ENCODE peak calls at places on chromosomes 12 and 14, in six cellular contexts. M is gastrocnemius medialis, V is cardiac fibroblast, N is tibial artery, B is pancreas, E is uterus. T is an unnamed sample.

GRCh38 chr12:31491819-31492598 is 98.9 kb downstream of the DENND5B start:
- DNase-seq in B (no peak), V (peak), N (no peak), E (peak), M (no peak), T (peak)

GRCh38 chr12:27013606-27014084 is 539 bp downstream of the TM7SF3 start:
- DNase-seq in B (no peak), E (no peak), N (no peak), M (no peak), V (peak), T (no peak)

GRCh38 chr12:131091976-131092691 is 138.4 kb downstream of the ADGRD1 start:
- DNase-seq in E (peak), M (no peak), V (no peak), B (no peak), N (peak), T (no peak)

GRCh38 chr14:92473261-92473946 is 40.2 kb upstream of the RIN3 start:
- DNase-seq in M (peak), V (peak), N (no peak), E (peak), B (no peak), T (no peak)

GRCh38 chr14:56351861-56352260 is 227.7 kb upstream of the TMEM260 start:
- DNase-seq in N (no peak), M (no peak), B (no peak), V (peak), E (no peak), T (no peak)

GRCh38 chr14:56150645-56151345 is 32.6 kb downstream of the PELI2 start:
- DNase-seq in V (no peak), E (no peak), B (no peak), N (no peak), M (no peak), T (no peak)

GRCh38 chr12:92574046-92574783 is 128.6 kb upstream of the PLEKHG7 start:
- DNase-seq in N (no peak), M (no peak), V (peak), E (no peak), B (no peak), T (peak)

GRCh38 chr14:59419383-59419782 is 45.8 kb downstream of the GPR135 start:
- DNase-seq in V (no peak), M (no peak), N (no peak), B (no peak), E (no peak), T (no peak)

GRCh38 chr12:6097384-6097783 is 27.1 kb downstream of the VWF start:
- DNase-seq in M (no peak), E (no peak), N (no peak), V (peak), B (no peak), T (no peak)

GRCh38 chr12:81598205-81598604 is 160.9 kb downstream of the PPFIA2 start:
- DNase-seq in V (no peak), N (no peak), E (no peak), M (no peak), B (no peak), T (peak)

GRCh38 chr14:77859934-77860570 is 60.1 kb downstream of the ADCK1 start:
- DNase-seq in M (no peak), E (no peak), N (no peak), V (no peak), B (no peak), T (no peak)

GRCh38 chr14:56235388-56235787 is 117.2 kb downstream of the PELI2 start:
- DNase-seq in M (no peak), N (no peak), B (no peak), V (no peak), E (no peak), T (no peak)

GRCh38 chr12:29591140-29592020 is 93.9 kb upstream of the OVCH1 start:
- DNase-seq in E (no peak), B (no peak), V (peak), N (no peak), M (peak), T (no peak)

GRCh38 chr12:98440165-98440581 is 75.2 kb upstream of the TMPO start:
- DNase-seq in B (no peak), M (peak), E (peak), N (peak), V (peak), T (no peak)

GRCh38 chr12:124558298-124558697 is 9.1 kb downstream of the NCOR2 start:
- DNase-seq in V (no peak), B (peak), E (no peak), M (no peak), N (no peak), T (no peak)

GRCh38 chr12:32201996-32202395 is 95.3 kb downstream of the BICD1 start:
- DNase-seq in M (no peak), N (no peak), V (no peak), E (no peak), B (no peak), T (peak)

GRCh38 chr14:55832122-55832911 is 252.3 kb downstream of the KTN1 start:
- DNase-seq in N (no peak), V (peak), E (no peak), M (no peak), B (no peak), T (peak)

GRCh38 chr12:74491374-74491773 is 46.3 kb upstream of the ATXN7L3B start:
- DNase-seq in N (no peak), V (no peak), M (no peak), B (no peak), E (no peak), T (no peak)

GRCh38 chr12:18794000-18794399 is 56.1 kb downstream of the CAPZA3 start:
- DNase-seq in N (no peak), M (no peak), V (no peak), E (no peak), B (no peak), T (no peak)

GRCh38 chr14:44507183-44507582 is at the start of gene FSCB:
- DNase-seq in M (no peak), B (no peak), E (no peak), N (no peak), V (no peak), T (no peak)

GRCh38 chr12:81206425-81206824 is 128.5 kb downstream of the ACSS3 start:
- DNase-seq in V (no peak), M (no peak), N (no peak), E (no peak), B (no peak), T (no peak)

GRCh38 chr12:124513297-124513867 is 54.0 kb downstream of the NCOR2 start:
- DNase-seq in M (no peak), V (peak), E (no peak), N (no peak), B (no peak), T (no peak)

GRCh38 chr14:103057372-103058208 is at the start of gene CDC42BPB:
- DNase-seq in B (peak), E (peak), V (peak), M (peak), N (peak), T (peak)

GRCh38 chr14:51527073-51527472 is 124.6 kb upstream of the FRMD6 start:
- DNase-seq in V (peak), M (no peak), B (no peak), E (no peak), N (no peak), T (no peak)

GRCh38 chr14:77123381-77124344 is 17.9 kb downstream of the ZDHHC22 start:
- DNase-seq in M (peak), B (peak), V (no peak), N (no peak), E (no peak), T (peak)

DNA sequence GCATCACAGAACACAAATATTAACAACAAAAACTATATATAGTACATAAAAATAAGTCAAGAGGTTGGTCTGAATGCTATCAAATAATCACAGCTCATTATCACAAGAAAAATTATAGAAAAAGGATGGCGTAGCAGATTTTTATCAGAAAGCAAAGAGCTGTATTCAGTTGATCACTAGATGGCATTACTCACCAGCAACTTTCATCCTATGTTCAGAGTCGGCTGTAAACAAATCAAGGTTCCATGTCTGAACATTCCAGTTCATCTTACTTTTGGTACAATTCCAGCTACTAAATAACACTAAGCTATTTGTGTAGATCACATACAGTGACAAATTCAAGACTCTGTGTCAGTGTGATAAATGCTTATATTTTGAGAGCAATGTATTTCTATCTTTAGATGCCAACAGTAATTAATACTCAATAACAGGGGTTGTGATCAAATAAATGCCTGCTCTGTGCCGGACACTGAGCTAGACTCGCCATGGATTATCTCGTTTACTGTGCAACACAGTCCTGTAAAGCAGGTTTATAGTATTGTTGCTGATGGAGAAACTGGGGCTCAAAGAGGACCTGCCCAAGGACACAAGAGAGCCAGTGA is 30.1 kb downstream of the NRDE2 start:
- DNase-seq in V (peak), N (no peak), E (no peak), B (no peak), M (no peak), T (peak)
- TF ChIP-seq CTCF in V (peak), N (peak), E (peak), B (peak), M (no peak), T (peak)

DNA sequence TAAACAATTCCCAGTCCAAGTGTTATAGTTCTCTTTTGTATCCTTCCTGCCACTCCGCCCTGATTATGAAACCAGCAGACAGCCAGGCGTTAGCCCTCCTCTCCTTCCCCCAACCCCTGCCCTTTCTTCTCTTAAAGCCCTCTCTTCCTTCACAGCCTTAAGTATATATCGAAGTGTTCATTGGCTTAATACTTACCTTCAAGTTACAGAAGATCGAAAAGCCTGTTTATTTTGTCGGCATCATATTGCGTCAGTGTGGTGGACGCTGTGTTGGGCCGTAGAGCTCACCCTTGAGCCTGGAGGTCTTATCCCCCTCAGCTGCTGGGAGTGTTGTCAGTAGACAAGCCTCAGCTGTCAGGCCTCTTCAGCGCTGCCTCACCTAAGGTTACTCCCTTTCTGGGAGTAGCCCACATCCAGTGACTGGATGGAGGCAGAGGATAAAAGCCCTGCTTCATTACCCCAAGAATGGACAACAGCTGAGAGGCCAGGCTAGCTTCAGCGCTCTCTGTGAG is 36.2 kb downstream of the CMAS start:
- DNase-seq in B (no peak), V (no peak), N (no peak), E (no peak), M (no peak), T (no peak)
- H3K4me3 ChIP-seq in B (no peak), V (no peak), N (no peak), E (no peak), M (no peak), T (no peak)

GRCh38 chr12:85310456-85311076 is 30.5 kb downstream of the ALX1 start:
- DNase-seq in M (no peak), B (no peak), V (peak), E (no peak), N (no peak), T (no peak)
- TF ChIP-seq CTCF in M (no peak), B (peak), V (peak), E (no peak), N (peak), T (peak)

DNA sequence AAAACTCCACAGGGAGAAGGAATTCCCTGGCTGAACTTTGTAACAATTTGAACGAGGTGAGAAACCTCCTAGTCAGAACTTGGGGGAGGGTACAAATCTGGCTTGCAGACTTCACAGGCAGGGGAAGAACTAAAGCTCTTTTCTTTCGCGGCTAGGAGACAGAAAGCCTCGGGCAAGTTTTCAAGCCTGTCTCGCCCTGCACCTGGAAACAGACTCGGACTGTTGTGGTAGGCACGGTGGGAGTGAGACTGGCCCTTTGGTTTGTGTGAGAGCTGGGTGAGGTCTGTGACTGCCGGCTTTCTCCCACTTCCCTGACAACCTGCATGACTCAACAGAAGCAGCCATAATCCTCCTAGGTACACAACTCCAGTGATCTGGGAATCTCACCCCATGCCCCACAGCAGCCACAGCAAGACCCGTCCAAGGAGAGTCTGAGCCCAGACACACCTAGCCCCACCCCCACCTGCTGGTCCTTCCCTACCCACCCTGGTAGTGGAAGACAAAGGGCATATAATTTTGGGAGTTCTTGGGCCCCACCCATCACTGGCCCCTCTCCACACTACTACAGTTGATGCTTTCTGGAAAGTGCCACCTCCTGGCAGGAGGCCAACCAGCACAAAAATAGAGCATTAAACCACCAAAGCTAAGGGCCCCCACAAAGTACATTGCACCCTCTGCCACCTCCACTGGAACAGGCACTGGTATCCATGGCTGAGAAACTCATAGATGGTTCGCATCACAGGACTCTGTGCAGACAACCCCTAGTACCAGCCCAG is 102.7 kb upstream of the ST8SIA1 start:
- DNase-seq in V (no peak), N (no peak), M (no peak), E (no peak), B (no peak), T (no peak)
- H3K4me3 ChIP-seq in V (no peak), N (no peak), M (no peak), E (no peak), B (no peak), T (no peak)

GRCh38 chr12:49868952-49869815 is 26.3 kb upstream of the BCDIN3D start:
- DNase-seq in V (peak), M (peak), B (peak), N (peak), E (peak), T (peak)
- TF ChIP-seq CTCF in V (no peak), M (no peak), B (no peak), N (no peak), E (peak), T (no peak)

DNA sequence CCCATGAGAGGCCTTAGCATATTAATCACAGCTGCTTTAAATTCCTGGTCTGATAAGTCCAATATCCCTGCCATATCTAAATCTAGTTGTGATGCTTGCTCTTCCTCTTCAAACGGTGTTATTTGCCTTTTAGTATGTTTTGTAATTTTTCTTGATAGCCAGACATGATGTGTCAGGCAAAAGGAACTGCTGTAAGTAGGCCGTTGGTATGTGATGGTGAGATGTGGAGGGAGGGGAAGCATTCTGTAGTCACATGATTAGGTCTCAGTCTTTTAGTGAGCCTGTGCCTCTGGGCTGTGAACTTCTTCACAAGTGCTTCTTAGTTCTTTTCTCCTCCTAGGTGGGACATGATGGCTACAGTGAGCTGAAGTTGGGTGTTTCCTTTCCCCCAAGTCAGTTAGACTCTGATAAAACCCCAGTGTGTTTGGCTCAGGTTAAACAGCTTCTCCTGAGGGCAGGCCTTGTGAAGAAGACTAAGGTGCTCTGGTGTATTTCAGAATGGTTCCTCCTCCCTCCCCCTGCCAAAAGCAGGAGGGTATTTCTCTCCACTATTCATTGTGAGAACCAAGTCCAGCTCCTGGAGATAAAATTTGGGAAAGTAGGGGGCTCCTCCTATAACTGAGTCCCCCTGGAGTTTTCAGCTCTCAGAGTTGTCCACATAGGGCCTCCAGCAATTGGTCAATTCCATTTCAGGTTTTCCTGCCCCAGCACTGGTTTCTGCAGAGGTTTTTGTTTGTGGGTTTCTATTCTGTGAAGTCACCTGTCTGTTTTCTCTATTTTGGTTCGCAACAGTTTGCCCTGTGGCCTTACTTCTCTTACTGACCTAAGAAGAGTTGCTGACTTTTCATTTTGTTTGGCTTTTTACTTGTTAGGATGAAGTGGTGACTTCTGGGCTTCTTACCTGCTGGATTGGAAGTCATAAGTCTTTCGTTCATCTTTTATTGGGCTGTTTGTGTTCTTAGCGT is 196.1 kb upstream of the PARP11 start:
- DNase-seq in V (no peak), B (no peak), E (no peak), N (no peak), M (no peak), T (no peak)
- H3K4me3 ChIP-seq in V (no peak), B (no peak), E (no peak), N (no peak), M (no peak), T (no peak)

GRCh38 chr12:111366583-111366982 is 2.3 kb downstream of the PHETA1 start:
- DNase-seq in B (no peak), E (no peak), M (no peak), N (no peak), V (no peak), T (no peak)

GRCh38 chr12:111368291-111368683 is 608 bp downstream of the PHETA1 start:
- DNase-seq in M (no peak), B (peak), V (no peak), N (peak), E (no peak), T (no peak)

GRCh38 chr12:111369496-111370220 is 763 bp upstream of the PHETA1 start:
- DNase-seq in N (no peak), M (no peak), V (no peak), E (no peak), B (no peak), T (no peak)

GRCh38 chr12:111367661-111368221 is 1.2 kb downstream of the PHETA1 start:
- DNase-seq in M (no peak), V (no peak), N (no peak), B (peak), E (no peak), T (no peak)

DNA sequence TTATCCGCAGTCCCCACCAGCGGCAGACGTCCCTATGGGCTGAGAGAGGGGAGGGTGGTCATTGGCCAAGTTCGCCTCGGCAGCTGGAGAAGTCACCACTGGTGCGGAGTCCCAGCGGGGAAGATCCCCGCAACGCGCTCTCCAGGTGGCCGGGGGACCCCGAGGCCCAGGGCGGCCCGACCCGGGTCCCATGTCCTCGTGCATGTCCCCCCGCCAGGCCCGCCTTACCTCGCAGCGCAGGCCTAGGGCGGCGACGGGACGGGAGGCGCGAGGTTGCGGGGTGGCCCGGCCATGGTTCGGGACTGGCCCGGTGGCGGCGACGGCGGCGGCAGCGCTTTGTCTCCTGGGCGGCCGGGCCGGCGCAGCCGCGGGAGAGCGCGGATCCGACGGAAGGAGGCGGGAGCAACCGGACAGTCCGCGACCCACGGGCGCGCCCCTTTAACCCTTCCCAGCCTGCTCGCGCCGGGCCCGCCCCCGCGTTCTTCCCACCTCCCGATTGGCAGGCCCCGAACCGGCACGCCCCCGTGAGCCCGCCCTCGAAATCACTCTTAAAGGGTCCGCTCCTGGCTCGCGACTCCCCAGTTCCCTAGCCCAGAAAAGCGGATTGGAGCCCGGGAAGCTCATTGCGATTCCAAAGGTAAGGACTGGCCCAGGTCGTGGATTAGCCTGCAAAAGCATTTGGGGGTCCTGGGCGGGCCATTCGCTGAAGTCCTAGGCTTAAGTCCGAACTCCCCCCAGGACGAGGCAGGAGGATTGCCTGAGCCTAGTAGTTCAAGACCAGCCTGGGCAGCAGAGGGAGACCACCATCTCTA is at the start of gene PHETA1:
- DNase-seq in V (peak), B (peak), M (peak), N (peak), E (peak), T (peak)
- TF ChIP-seq CTCF in V (no peak), B (no peak), M (no peak), N (no peak), E (peak), T (no peak)

GRCh38 chr12:102062419-102062806 is 622 bp upstream of the WASHC3 start:
- DNase-seq in M (no peak), B (no peak), V (no peak), N (no peak), E (no peak), T (no peak)

GRCh38 chr12:102064476-102064875 is 2.7 kb upstream of the WASHC3 start:
- DNase-seq in E (no peak), V (no peak), M (no peak), N (no peak), B (no peak), T (no peak)

GRCh38 chr12:102061096-102061555 is 665 bp downstream of the WASHC3 start:
- DNase-seq in V (peak), B (no peak), N (no peak), M (no peak), E (no peak), T (peak)

GRCh38 chr12:102061556-102062418 is at the start of gene WASHC3:
- DNase-seq in B (peak), V (peak), N (peak), M (peak), E (peak), T (peak)

GRCh38 chr12:102063066-102063465 is 1.3 kb upstream of the WASHC3 start:
- DNase-seq in M (no peak), B (no peak), E (no peak), V (peak), N (no peak), T (no peak)
- H3K4me3 ChIP-seq in M (no peak), B (no peak), E (no peak), V (no peak), N (no peak), T (no peak)

T was measured in LNCaP clone FGC.